ENCODE peak calls at places on chromosomes 16 and 17, in ten cellular contexts. A, M, O, L, F, I, P, J, Z and C are unnamed samples.

GRCh38 chr17:5610956-5611355 is 26.6 kb upstream of the NLRP1 start:
- DNase-seq in L (no peak), Z (no peak), I (no peak), A (no peak), F (no peak), M (no peak), O (no peak), J (no peak), P (no peak), C (no peak)

GRCh38 chr16:78194948-78195347 is 95.5 kb downstream of the WWOX start:
- DNase-seq in I (no peak), P (no peak), J (no peak), A (no peak), M (no peak), F (no peak), L (no peak), Z (no peak), O (no peak), C (no peak)

GRCh38 chr17:5011928-5012327 is 14.2 kb downstream of the KIF1C start:
- DNase-seq in I (no peak), P (peak; percentile 78), Z (no peak), J (peak; percentile 61), O (no peak), L (no peak), M (no peak), A (peak; percentile 87), F (no peak), C (no peak)

GRCh38 chr17:57470906-57471305 is 214.6 kb downstream of the MSI2 start:
- DNase-seq in Z (no peak), F (no peak), O (no peak), L (no peak), P (no peak), I (no peak), M (no peak), J (no peak), A (no peak), C (no peak)

GRCh38 chr16:26806641-26807040 is 260.1 kb upstream of the C16orf82 start:
- DNase-seq in F (no peak), L (no peak), M (no peak), I (no peak), J (no peak), O (no peak), P (no peak), A (no peak), Z (no peak), C (no peak)

GRCh38 chr16:4271176-4272113 is 1.4 kb downstream of the TFAP4 start:
- DNase-seq in Z (no peak), L (peak; percentile 97), F (peak; percentile 76), O (peak; percentile 79), I (peak; percentile 88), A (peak; percentile 93), M (peak; percentile 96), P (peak; percentile 93), J (peak; percentile 93), C (peak; percentile 84)

GRCh38 chr16:85593503-85594195 is 19.5 kb upstream of the GSE1 start:
- DNase-seq in P (no peak), M (no peak), J (no peak), I (no peak), O (no peak), L (no peak), Z (no peak), F (no peak), A (no peak), C (no peak)

GRCh38 chr16:1929105-1929504 is 10.9 kb upstream of the HS3ST6 start:
- DNase-seq in M (peak; percentile 54), I (no peak), Z (no peak), O (no peak), L (peak; percentile 61), F (no peak), J (peak; percentile 19), A (peak; percentile 30), P (no peak), C (no peak)

GRCh38 chr17:6752068-6752909 is 3.6 kb upstream of the XAF1 start:
- DNase-seq in J (no peak), M (peak; percentile 18), P (no peak), I (no peak), O (no peak), L (no peak), Z (no peak), F (no peak), A (peak; percentile 99), C (no peak)

GRCh38 chr17:1627987-1628855 is at the start of gene SLC43A2:
- DNase-seq in F (peak; percentile 59), J (peak; percentile 70), I (peak; percentile 53), A (peak; percentile 82), L (peak; percentile 85), Z (peak; percentile 69), P (peak; percentile 92), O (peak; percentile 64), M (peak; percentile 85), C (peak; percentile 60)

GRCh38 chr16:15482068-15482747 is 47.8 kb downstream of the BMERB1 start:
- DNase-seq in Z (peak; percentile 78), O (no peak), A (peak; percentile 97), F (no peak), L (peak; percentile 48), P (no peak), J (peak; percentile 72), I (no peak), M (peak; percentile 87), C (no peak)

GRCh38 chr17:33288954-33289353 is 4.1 kb downstream of the ASIC2 start:
- DNase-seq in M (no peak), L (no peak), J (no peak), Z (no peak), I (no peak), A (no peak), O (no peak), P (no peak), F (no peak), C (no peak)

GRCh38 chr16:88306860-88307545 is 75.8 kb upstream of the ZNF469 start:
- DNase-seq in Z (no peak), P (no peak), I (no peak), L (no peak), O (no peak), F (no peak), A (peak; percentile 93), J (no peak), M (no peak), C (no peak)